ENCODE peak calls at places on chromosomes 2 and 18, in five cellular contexts. O, W, N, T and Q are unnamed samples.

GRCh38 chr2:203626952-203627681 is 79.3 kb upstream of the CD28 start:
- DNase-seq in O (no peak), N (no peak), W (peak; percentile 42), T (no peak), Q (no peak)

GRCh38 chr2:231372326-231372725 is 23.2 kb upstream of the B3GNT7 start:
- DNase-seq in O (no peak), T (no peak), N (no peak), W (no peak), Q (no peak)

GRCh38 chr18:26729439-26729838 is 136.1 kb downstream of the AQP4 start:
- DNase-seq in N (no peak), T (no peak), O (no peak), W (no peak), Q (no peak)

GRCh38 chr2:29006092-29006985 is 25.2 kb downstream of the TOGARAM2 start:
- DNase-seq in W (no peak), N (no peak), O (no peak), T (no peak), Q (no peak)

GRCh38 chr18:29560270-29560669 is 1383.3 kb upstream of the CDH2 start:
- DNase-seq in W (no peak), N (no peak), O (no peak), T (no peak), Q (no peak)

GRCh38 chr2:60549250-60550150 is 4.0 kb downstream of the BCL11A start:
- DNase-seq in W (peak; percentile 16), N (no peak), O (peak; percentile 51), T (no peak), Q (no peak)

GRCh38 chr2:28624798-28625701 is 126.6 kb upstream of the PPP1CB start:
- DNase-seq in N (no peak), W (peak; percentile 53), T (peak; percentile 58), O (peak; percentile 85), Q (no peak)

GRCh38 chr2:48471048-48471474 is 58.9 kb upstream of the STON1 start:
- DNase-seq in T (no peak), W (peak; percentile 83), O (no peak), N (peak; percentile 35), Q (no peak)

GRCh38 chr2:29723255-29724001 is 198.0 kb downstream of the ALK start:
- DNase-seq in O (no peak), N (peak; percentile 10), T (no peak), W (no peak), Q (no peak)

GRCh38 chr2:206482123-206482522 is 38.8 kb downstream of the ADAM23 start:
- DNase-seq in T (no peak), N (no peak), O (no peak), W (peak; percentile 18), Q (no peak)

GRCh38 chr18:51382081-51382480 is 184.6 kb upstream of the MEX3C start:
- DNase-seq in O (no peak), N (no peak), W (no peak), T (no peak), Q (no peak)

GRCh38 chr18:73235491-73235890 is 367.7 kb upstream of the NETO1 start:
- DNase-seq in N (peak; percentile 1), T (no peak), O (no peak), W (peak; percentile 96), Q (no peak)

GRCh38 chr2:128464456-128464855 is 145.8 kb upstream of the HS6ST1 start:
- DNase-seq in W (no peak), N (no peak), T (no peak), O (no peak), Q (no peak)

GRCh38 chr2:197011033-197011432 is 84.5 kb upstream of the PGAP1 start:
- DNase-seq in W (no peak), T (no peak), N (no peak), O (no peak), Q (no peak)

GRCh38 chr2:238947920-238948710 is 100.2 kb downstream of the TWIST2 start:
- DNase-seq in W (peak; percentile 95), T (no peak), N (peak; percentile 39), O (peak; percentile 10), Q (no peak)

GRCh38 chr2:35168351-35168750 is 1187.2 kb upstream of the CRIM1 start:
- DNase-seq in T (no peak), O (no peak), N (no peak), W (no peak), Q (no peak)

GRCh38 chr2:156083707-156084494 is 248.6 kb downstream of the NR4A2 start:
- DNase-seq in O (no peak), W (no peak), N (no peak), T (no peak), Q (no peak)

GRCh38 chr2:105761931-105762515 is 17.3 kb downstream of the NCK2 start:
- DNase-seq in T (no peak), N (no peak), O (no peak), W (peak; percentile 37), Q (no peak)

GRCh38 chr18:10659594-10659993 is 133.8 kb downstream of the NAPG start:
- DNase-seq in W (no peak), T (no peak), N (no peak), O (no peak), Q (no peak)

GRCh38 chr2:152127628-152128027 is 28.8 kb upstream of the CACNB4 start:
- DNase-seq in T (no peak), N (no peak), W (no peak), O (no peak), Q (no peak)

GRCh38 chr2:188394931-188395330 is 103.3 kb downstream of the GULP1 start:
- DNase-seq in W (no peak), T (no peak), O (peak; percentile 27), N (no peak), Q (no peak)

GRCh38 chr18:74456409-74457042 is 582 bp downstream of the DIPK1C start:
- DNase-seq in N (no peak), O (no peak), W (no peak), T (no peak), Q (no peak)

GRCh38 chr2:14855751-14856150 is 223.2 kb downstream of the LRATD1 start:
- DNase-seq in N (no peak), T (no peak), W (no peak), O (no peak), Q (no peak)

GRCh38 chr2:113390133-113390849 is 47.2 kb upstream of the ZNG1B start:
- DNase-seq in T (peak; percentile 45), N (peak; percentile 14), W (peak; percentile 91), O (peak; percentile 63), Q (no peak)

GRCh38 chr2:100321181-100321880 is 970 bp downstream of the LONRF2 start:
- DNase-seq in N (peak; percentile 40), T (no peak), O (peak; percentile 65), W (peak; percentile 9), Q (no peak)

GRCh38 chr18:48896875-48897511 is 53.8 kb downstream of the SMAD7 start:
- DNase-seq in N (no peak), W (peak; percentile 48), T (no peak), O (peak; percentile 68), Q (no peak)

GRCh38 chr2:8535821-8536685 is 145.8 kb upstream of the ID2 start:
- DNase-seq in O (no peak), W (no peak), T (no peak), N (no peak), Q (no peak)

GRCh38 chr18:58284699-58285490 is 240.9 kb downstream of the NEDD4L start:
- DNase-seq in W (no peak), T (no peak), O (no peak), N (no peak), Q (no peak)
- TF ChIP-seq CTCF in W (no peak), T (no peak), O (no peak), N (no peak), Q (no peak)

GRCh38 chr2:16613475-16613874 is 52.2 kb downstream of the CYRIA start:
- DNase-seq in O (no peak), T (no peak), W (peak; percentile 49), N (peak; percentile 42), Q (no peak)
- TF ChIP-seq CTCF in O (no peak), T (no peak), W (peak; percentile 33), N (peak; percentile 66), Q (peak; percentile 48)

DNA sequence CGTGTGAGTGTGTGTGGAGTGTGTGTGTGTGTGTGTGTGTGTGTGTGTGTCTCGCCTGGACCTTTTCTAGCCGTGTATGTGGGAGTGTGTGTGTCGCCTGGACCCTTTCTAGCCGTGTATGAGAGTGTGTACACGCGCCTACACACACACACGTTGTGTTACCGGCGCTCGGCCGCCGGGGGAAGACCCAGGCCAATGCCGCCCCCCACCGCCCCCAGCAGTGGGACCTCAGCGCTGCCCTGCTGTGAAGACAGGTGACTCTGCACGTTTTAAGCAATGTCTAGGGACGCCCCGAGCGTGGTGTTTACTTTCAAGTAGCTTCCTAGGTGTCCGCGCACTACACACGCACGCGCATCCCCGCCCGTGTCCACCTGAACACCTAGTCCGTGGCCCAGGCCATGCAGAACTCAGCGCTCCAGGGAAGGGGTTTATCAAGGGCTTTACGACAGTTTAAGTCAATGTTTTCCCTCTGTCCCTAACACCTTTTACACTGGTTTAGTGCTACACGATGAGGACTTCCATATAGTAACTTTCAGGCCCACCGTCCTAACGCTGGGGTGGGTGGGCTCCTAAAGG is 1.2 kb upstream of the BCL2 start:
- DNase-seq in N (no peak), W (peak; percentile 45), O (peak; percentile 46), T (peak; percentile 39), Q (no peak)
- TF ChIP-seq CTCF in N (no peak), W (no peak), O (no peak), T (no peak), Q (no peak)

GRCh38 chr18:63022429-63023022 is 297.0 kb downstream of the BCL2 start:
- DNase-seq in W (no peak), N (no peak), O (no peak), T (no peak), Q (no peak)
- TF ChIP-seq CTCF in W (peak; percentile 58), N (no peak), O (no peak), T (no peak), Q (peak; percentile 23)